ENCODE peak calls at places on chromosomes 11 and 22, in ten cellular contexts. Y is thoracic aorta; O is kidney; P is A549; R is CD4-positive, CD25-positive, alpha-beta regulatory T cell; U is CD8-positive, alpha-beta memory T cell; Z is CD8-positive, alpha-beta T cell; L is fibroblast of lung; M is effector memory CD4-positive, alpha-beta T cell; S is RWPE1. W is an unnamed sample.

GRCh38 chr11:2266586-2267305 is 3.6 kb downstream of the ASCL2 start:
- DNase-seq in Y (no peak), O (no peak), P (no peak), R (no peak), U (no peak), Z (no peak), L (no peak), M (no peak), S (no peak), W (no peak)

GRCh38 chr11:63769044-63769718 is 606 bp upstream of the ZFTA start:
- DNase-seq in Y (no peak), O (peak), P (no peak), R (no peak), U (peak), Z (peak), L (no peak), M (no peak), S (peak), W (no peak)

GRCh38 chr22:17706947-17707346 is 67.3 kb downstream of the BID start:
- DNase-seq in Y (no peak), O (no peak), P (no peak), R (no peak), U (no peak), Z (no peak), L (no peak), M (no peak), S (no peak), W (no peak)

GRCh38 chr11:47886096-47886495 is 37.9 kb upstream of the NUP160 start:
- DNase-seq in Y (no peak), O (peak), P (no peak), R (peak), U (no peak), Z (no peak), L (peak), M (no peak), S (no peak), W (no peak)

GRCh38 chr22:45631839-45632238 is 39.8 kb upstream of the ATXN10 start:
- DNase-seq in Y (no peak), O (no peak), P (no peak), R (no peak), U (no peak), Z (no peak), L (no peak), M (no peak), S (no peak), W (no peak)

GRCh38 chr11:114237321-114238280 is 58.6 kb upstream of the NNMT start:
- DNase-seq in Y (no peak), O (no peak), P (no peak), R (no peak), U (no peak), Z (no peak), L (peak), M (no peak), S (no peak), W (no peak)

GRCh38 chr11:27471588-27472397 is 797 bp downstream of the LGR4 start:
- DNase-seq in Y (no peak), O (peak), P (no peak), R (peak), U (peak), Z (peak), L (no peak), M (no peak), S (no peak), W (peak)

GRCh38 chr11:44426958-44427357 is 117.0 kb upstream of the ALX4 start:
- DNase-seq in Y (no peak), O (no peak), P (no peak), R (no peak), U (no peak), Z (no peak), L (no peak), M (no peak), S (no peak), W (no peak)

GRCh38 chr22:37309221-37310074 is 27.1 kb downstream of the CYTH4 start:
- DNase-seq in Y (no peak), O (no peak), P (no peak), R (peak), U (peak), Z (peak), L (no peak), M (peak), S (no peak), W (no peak)

GRCh38 chr11:64934765-64935633 is 694 bp downstream of the GPHA2 start:
- DNase-seq in Y (no peak), O (no peak), P (no peak), R (no peak), U (no peak), Z (no peak), L (no peak), M (no peak), S (no peak), W (no peak)

GRCh38 chr11:129375731-129376657 is at the start of gene BARX2:
- DNase-seq in Y (no peak), O (peak), P (no peak), R (peak), U (no peak), Z (no peak), L (peak), M (no peak), S (peak), W (peak)

GRCh38 chr22:47279337-47279736 is 516.9 kb downstream of the TBC1D22A start:
- DNase-seq in Y (no peak), O (peak), P (no peak), R (no peak), U (no peak), Z (no peak), L (no peak), M (no peak), S (no peak), W (no peak)

GRCh38 chr22:20437253-20438065 is at the start of gene SCARF2:
- DNase-seq in Y (no peak), O (peak), P (no peak), R (no peak), U (no peak), Z (no peak), L (peak), M (no peak), S (no peak), W (no peak)

GRCh38 chr22:43346521-43346929 is 3.4 kb upstream of the SCUBE1 start:
- DNase-seq in Y (no peak), O (peak), P (peak), R (peak), U (peak), Z (peak), L (peak), M (peak), S (peak), W (no peak)

GRCh38 chr11:36558511-36559413 is 9.0 kb upstream of the RAG1 start:
- DNase-seq in Y (no peak), O (no peak), P (no peak), R (peak), U (no peak), Z (no peak), L (no peak), M (no peak), S (no peak), W (no peak)

GRCh38 chr11:117490019-117490679 is 162.5 kb downstream of the CEP164 start:
- DNase-seq in Y (no peak), O (no peak), P (no peak), R (no peak), U (no peak), Z (no peak), L (no peak), M (no peak), S (no peak), W (no peak)

GRCh38 chr11:117738246-117738957 is 58.6 kb downstream of the DSCAML1 start:
- DNase-seq in Y (no peak), O (no peak), P (no peak), R (no peak), U (no peak), Z (no peak), L (no peak), M (no peak), S (no peak), W (no peak)

GRCh38 chr11:31772412-31772811 is 38.7 kb downstream of the PAX6 start:
- DNase-seq in Y (no peak), O (no peak), P (no peak), R (no peak), U (no peak), Z (no peak), L (no peak), M (no peak), S (no peak), W (no peak)

GRCh38 chr22:40000171-40000570 is 5.4 kb downstream of the FAM83F start:
- DNase-seq in Y (no peak), O (peak), P (no peak), R (no peak), U (no peak), Z (no peak), L (no peak), M (no peak), S (no peak), W (no peak)

GRCh38 chr22:40001800-40002577 is 7.2 kb downstream of the FAM83F start:
- DNase-seq in Y (no peak), O (peak), P (no peak), R (no peak), U (no peak), Z (no peak), L (peak), M (no peak), S (peak), W (no peak)

GRCh38 chr22:40002935-40003715 is 8.4 kb downstream of the FAM83F start:
- DNase-seq in Y (no peak), O (peak), P (no peak), R (no peak), U (no peak), Z (no peak), L (no peak), M (no peak), S (no peak), W (no peak)

GRCh38 chr22:39999144-39999757 is 4.5 kb downstream of the FAM83F start:
- DNase-seq in Y (no peak), O (peak), P (peak), R (no peak), U (no peak), Z (no peak), L (peak), M (no peak), S (peak), W (no peak)

GRCh38 chr22:40001104-40001503 is 6.3 kb downstream of the FAM83F start:
- DNase-seq in Y (no peak), O (no peak), P (no peak), R (no peak), U (no peak), Z (no peak), L (no peak), M (no peak), S (no peak), W (no peak)
- H3K27ac ChIP-seq in Y (no peak), O (no peak), P (no peak), R (no peak), U (no peak), Z (no peak), L (no peak), M (no peak), S (peak), W (no peak)

GRCh38 chr11:763549-764321 is 13.6 kb downstream of the GATD1 start:
- DNase-seq in Y (no peak), O (peak), P (no peak), R (no peak), U (no peak), Z (no peak), L (no peak), M (no peak), S (no peak), W (no peak)
- H3K27ac ChIP-seq in Y (no peak), O (no peak), P (no peak), R (no peak), U (no peak), Z (no peak), L (no peak), M (no peak), S (peak), W (no peak)

DNA sequence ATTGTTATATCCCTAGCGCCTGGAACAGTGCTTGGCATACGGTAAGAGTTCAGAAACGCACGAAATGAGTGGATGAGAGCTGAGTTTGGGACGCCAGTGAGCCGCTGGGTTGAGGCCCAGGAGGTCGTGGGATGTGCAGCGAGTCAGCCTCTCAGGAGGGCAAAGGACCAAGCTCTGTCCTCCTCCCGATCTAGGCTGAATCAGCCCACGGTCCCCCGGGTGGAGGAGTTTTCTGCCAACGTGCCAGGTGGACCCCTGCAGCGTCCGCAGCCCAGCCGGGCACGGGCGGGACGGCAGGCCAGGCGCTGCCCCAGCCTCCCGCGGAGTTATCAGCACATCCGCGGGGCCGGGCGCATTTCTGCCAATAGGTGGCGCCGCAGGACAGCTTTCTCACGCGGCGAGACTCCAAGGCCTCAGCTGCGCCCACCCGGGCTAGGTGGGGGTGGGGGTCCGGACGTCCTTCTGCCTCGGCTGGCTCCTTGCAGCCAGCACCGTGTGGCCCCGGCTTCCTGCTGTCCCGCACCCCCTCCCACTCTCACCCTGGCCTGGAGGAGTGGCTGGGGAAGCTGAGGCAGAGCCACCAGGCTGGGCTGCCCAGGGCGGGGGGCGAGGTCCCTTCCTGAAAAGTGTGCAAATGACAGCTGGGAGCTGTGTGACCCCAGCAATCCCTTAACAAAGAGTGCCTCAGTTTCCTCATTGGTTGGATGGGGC is 2.2 kb upstream of the RPS19BP1 start:
- DNase-seq in Y (no peak), O (peak), P (peak), R (peak), U (peak), Z (peak), L (peak), M (peak), S (peak), W (peak)
- H3K27ac ChIP-seq in Y (no peak), O (no peak), P (peak), R (no peak), U (no peak), Z (no peak), L (peak), M (no peak), S (peak), W (peak)

DNA sequence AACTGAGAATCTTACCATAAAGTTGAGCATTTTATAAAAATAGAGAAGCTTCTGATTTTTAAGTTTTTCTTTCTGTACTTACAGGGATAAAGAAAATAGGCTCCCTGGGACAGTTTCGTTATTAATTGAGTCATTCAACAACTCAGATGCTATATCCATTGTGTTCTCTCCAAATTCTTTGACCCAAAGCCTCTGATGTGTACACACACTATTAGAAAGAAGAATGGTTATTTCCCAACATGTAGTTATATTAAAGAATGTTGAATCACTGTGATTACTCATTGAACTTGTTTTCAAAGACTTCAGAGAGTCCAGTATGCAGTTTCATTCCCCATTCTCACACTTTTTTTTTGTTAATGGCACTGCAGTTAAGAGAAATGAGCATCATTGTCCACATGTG is 734.3 kb upstream of the ARHGAP42 start:
- DNase-seq in Y (no peak), O (no peak), P (no peak), R (no peak), U (no peak), Z (no peak), L (no peak), M (no peak), S (peak), W (no peak)
- H3K27ac ChIP-seq in Y (no peak), O (no peak), P (peak), R (no peak), U (no peak), Z (no peak), L (no peak), M (no peak), S (no peak), W (no peak)

DNA sequence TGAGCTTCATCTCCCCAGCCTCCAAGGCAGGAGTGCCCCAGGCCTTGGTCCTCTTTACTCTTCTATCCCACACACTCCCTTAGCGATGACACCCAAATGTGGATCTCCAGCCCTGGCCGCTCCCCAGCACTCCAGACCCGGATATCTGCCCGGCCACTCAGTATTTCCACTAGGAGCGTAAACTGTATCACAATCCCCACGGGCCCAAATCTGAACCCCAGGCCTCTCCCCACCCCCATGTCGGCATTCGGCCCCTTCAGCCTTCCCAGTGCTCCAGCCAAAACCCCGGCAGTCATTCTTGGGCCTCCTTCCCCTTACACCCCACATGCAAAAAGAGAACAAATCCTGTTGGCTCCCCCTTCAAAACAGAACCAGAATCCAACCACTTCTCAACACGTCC is 20.8 kb downstream of the WNT11 start:
- DNase-seq in Y (no peak), O (no peak), P (no peak), R (no peak), U (no peak), Z (no peak), L (no peak), M (no peak), S (no peak), W (no peak)
- H3K27ac ChIP-seq in Y (no peak), O (no peak), P (no peak), R (no peak), U (no peak), Z (no peak), L (no peak), M (no peak), S (no peak), W (no peak)

GRCh38 chr22:30268331-30268730 is 1.7 kb upstream of the OSM start:
- DNase-seq in Y (no peak), O (peak), P (no peak), R (no peak), U (no peak), Z (no peak), L (no peak), M (no peak), S (no peak), W (no peak)
- H3K27ac ChIP-seq in Y (no peak), O (no peak), P (no peak), R (peak), U (no peak), Z (peak), L (no peak), M (peak), S (no peak), W (no peak)

DNA sequence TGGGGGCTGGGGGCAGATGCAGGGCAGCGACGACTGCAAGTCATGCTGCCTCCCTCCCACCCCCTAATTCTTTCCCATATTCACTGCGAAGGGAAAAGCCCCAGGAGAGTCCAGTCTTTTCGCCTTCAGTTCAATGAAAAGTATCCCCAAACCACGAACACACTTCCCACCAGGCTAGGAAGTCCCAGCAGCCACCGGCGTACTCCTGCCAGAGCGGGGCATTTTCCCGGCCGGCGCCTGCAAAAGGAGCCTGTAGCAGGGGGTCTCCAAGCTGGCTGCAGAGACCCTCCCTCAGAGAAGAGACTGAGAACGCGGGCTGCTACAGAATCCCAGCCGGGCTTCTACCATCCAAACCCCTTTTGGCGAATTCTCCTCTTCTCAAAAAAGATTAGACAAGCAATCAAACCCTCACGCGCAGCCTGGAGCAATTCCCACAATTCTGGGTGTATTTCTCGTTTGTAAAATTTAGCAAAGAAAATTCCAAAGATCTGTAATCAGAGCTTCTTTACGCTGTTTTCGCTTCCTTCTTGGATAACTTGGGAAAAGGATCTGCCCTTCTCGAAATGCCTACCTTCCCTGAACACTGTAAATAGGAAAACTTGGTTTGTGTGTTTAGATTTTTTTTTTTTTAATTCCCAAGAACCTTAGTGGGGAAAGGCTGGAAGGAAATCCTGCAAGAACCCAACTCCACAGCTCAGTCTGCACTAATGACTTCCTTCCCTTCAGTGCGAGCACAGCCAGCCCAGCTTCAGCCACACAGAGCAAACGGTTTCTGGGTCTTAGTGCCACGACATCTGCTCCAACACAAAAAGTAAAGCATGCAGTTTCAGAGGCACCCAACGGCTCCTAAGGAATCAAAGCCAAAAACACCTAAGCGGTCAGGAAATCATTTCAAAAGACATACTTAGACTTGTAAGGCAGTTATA is 236.4 kb downstream of the TTC28 start:
- DNase-seq in Y (peak), O (peak), P (no peak), R (peak), U (peak), Z (peak), L (peak), M (no peak), S (peak), W (peak)
- H3K27ac ChIP-seq in Y (peak), O (peak), P (no peak), R (no peak), U (no peak), Z (no peak), L (peak), M (no peak), S (peak), W (peak)